ENCODE peak calls at places on chromosome 6, in six cellular contexts. Y, W, I, F, O and E are unnamed samples.

GRCh38 chr6:149701699-149702098 is 16.2 kb downstream of the LATS1 start:
- DNase-seq in W (no peak), I (peak; percentile 79), Y (no peak), F (peak; percentile 47), O (no peak), E (no peak)

GRCh38 chr6:83193747-83194582 is 808 bp downstream of the RWDD2A start:
- DNase-seq in F (peak; percentile 17), W (peak; percentile 70), O (peak; percentile 66), I (peak; percentile 92), Y (peak; percentile 44), E (peak; percentile 22)

GRCh38 chr6:52982680-52983079 is 12.4 kb downstream of the GSTA4 start:
- DNase-seq in W (no peak), Y (no peak), O (no peak), I (no peak), F (no peak), E (no peak)

GRCh38 chr6:20334334-20334733 is 67.3 kb upstream of the E2F3 start:
- DNase-seq in Y (no peak), W (no peak), O (no peak), I (peak; percentile 36), F (no peak), E (no peak)

GRCh38 chr6:168247456-168248147 is 72.0 kb downstream of the DACT2 start:
- DNase-seq in Y (no peak), I (no peak), F (no peak), O (no peak), W (peak; percentile 68), E (no peak)

GRCh38 chr6:35948725-35949124 is 27.8 kb upstream of the SRPK1 start:
- DNase-seq in F (no peak), O (no peak), I (peak; percentile 75), W (no peak), Y (no peak), E (peak; percentile 49)

GRCh38 chr6:7087066-7087465 is 20.7 kb upstream of the RREB1 start:
- DNase-seq in W (no peak), Y (no peak), F (peak; percentile 36), O (no peak), I (peak; percentile 65), E (no peak)

GRCh38 chr6:42928748-42929087 is 562 bp upstream of the CNPY3 start:
- DNase-seq in Y (no peak), W (no peak), F (no peak), O (no peak), I (no peak), E (no peak)

GRCh38 chr6:112036088-112036637 is 17.7 kb upstream of the CCN6 start:
- DNase-seq in I (no peak), Y (no peak), W (no peak), F (no peak), O (no peak), E (no peak)

GRCh38 chr6:157989541-157990289 is 8.1 kb downstream of the SYNJ2 start:
- DNase-seq in Y (peak; percentile 78), F (peak; percentile 69), O (peak; percentile 82), W (peak; percentile 86), I (peak; percentile 38), E (peak; percentile 46)

GRCh38 chr6:163897030-163897429 is 482.5 kb downstream of the QKI start:
- DNase-seq in O (no peak), F (peak; percentile 69), W (no peak), I (no peak), Y (peak; percentile 19), E (peak; percentile 13)

GRCh38 chr6:98924647-98925046 is 23.1 kb downstream of the FBXL4 start:
- DNase-seq in Y (no peak), O (no peak), W (peak; percentile 45), F (no peak), I (no peak), E (no peak)

GRCh38 chr6:48176909-48177308 is 65.9 kb upstream of the PTCHD4 start:
- DNase-seq in O (no peak), I (no peak), Y (no peak), W (no peak), F (no peak), E (no peak)

GRCh38 chr6:166046232-166046631 is 121.4 kb downstream of the TBXT start:
- DNase-seq in O (no peak), I (no peak), F (peak; percentile 95), W (no peak), Y (no peak), E (peak; percentile 86)

GRCh38 chr6:134550604-134551003 is 232.7 kb upstream of the SGK1 start:
- DNase-seq in F (peak; percentile 57), I (peak; percentile 50), W (no peak), O (no peak), Y (no peak), E (peak; percentile 90)

GRCh38 chr6:38572186-38572813 is 67.4 kb downstream of the BTBD9 start:
- DNase-seq in I (no peak), O (no peak), Y (no peak), W (no peak), F (no peak), E (peak; percentile 4)

GRCh38 chr6:140285471-140285870 is 911.0 kb upstream of the CITED2 start:
- DNase-seq in O (no peak), F (no peak), W (no peak), Y (no peak), I (no peak), E (peak; percentile 6)

GRCh38 chr6:137488736-137489409 is 5.3 kb downstream of the OLIG3 start:
- DNase-seq in W (no peak), F (no peak), O (no peak), Y (no peak), I (peak; percentile 86), E (no peak)

GRCh38 chr6:137490961-137491360 is 3.2 kb downstream of the OLIG3 start:
- DNase-seq in I (peak; percentile 52), Y (no peak), F (no peak), O (no peak), W (no peak), E (no peak)

GRCh38 chr6:137489410-137490371 is 4.5 kb downstream of the OLIG3 start:
- DNase-seq in O (no peak), F (peak; percentile 40), Y (no peak), W (no peak), I (peak; percentile 71), E (no peak)

GRCh38 chr6:137491478-137491877 is 2.7 kb downstream of the OLIG3 start:
- DNase-seq in W (no peak), F (no peak), O (no peak), Y (no peak), I (no peak), E (no peak)

GRCh38 chr6:137490506-137490905 is 3.7 kb downstream of the OLIG3 start:
- DNase-seq in O (no peak), F (no peak), I (peak; percentile 27), Y (no peak), W (no peak), E (no peak)
- H3K4me1 ChIP-seq in O (peaks cover 4% of the 10 kb centered on the region), F (no peaks in the 10 kb centered on the region), I (peaks cover 71% of the 10 kb centered on the region), Y (no peaks in the 10 kb centered on the region), W (peaks cover 3% of the 10 kb centered on the region), E (no peaks in the 10 kb centered on the region)

DNA sequence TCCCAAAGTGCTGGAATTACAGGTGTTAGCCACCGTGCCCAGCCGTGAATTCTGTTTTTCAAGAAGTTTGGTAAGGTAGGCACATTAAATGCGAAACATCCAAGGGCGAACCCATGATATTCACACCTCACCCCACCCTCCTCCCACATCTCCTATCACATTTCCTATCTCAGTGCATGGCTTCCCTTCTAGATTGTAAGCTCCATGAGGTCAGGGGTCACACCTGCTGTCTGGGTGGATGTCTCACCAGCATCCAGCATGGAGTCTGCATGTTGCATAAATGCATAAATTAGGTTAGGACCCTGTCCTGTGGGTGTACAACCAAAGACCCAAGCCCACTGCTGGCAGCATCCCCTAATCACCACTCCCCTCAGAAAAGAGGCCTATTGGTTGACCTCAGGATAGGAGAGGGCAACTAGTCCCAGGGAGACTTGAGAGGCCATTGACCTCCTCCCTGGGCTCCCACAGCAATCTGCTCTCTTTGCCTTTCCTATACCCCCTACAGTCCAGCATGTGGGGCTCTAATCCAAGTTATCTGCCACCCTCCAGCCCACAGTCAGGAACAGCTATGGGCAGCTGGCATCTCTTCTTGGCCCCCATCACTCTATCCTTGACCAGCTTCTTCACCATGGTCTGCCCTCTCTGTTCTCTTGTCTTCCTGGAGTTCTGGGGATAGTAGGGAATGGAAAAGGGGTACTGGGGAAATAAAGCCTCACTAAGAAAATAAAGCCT is 4.2 kb downstream of the PRRT1 start:
- DNase-seq in I (no peak), W (no peak), F (no peak), O (no peak), Y (no peak), E (no peak)
- TF ChIP-seq CTCF in I (peak; percentile 15), W (no peak), F (no peak), O (no peak), Y (no peak), E (no peak)

GRCh38 chr6:11604836-11605506 is 67.4 kb downstream of the TMEM170B start:
- DNase-seq in I (no peak), Y (no peak), W (no peak), O (no peak), F (no peak), E (no peak)
- H3K4me1 ChIP-seq in I (no peaks in the 10 kb centered on the region), Y (no peaks in the 10 kb centered on the region), W (peaks cover 7% of the 10 kb centered on the region), O (peaks cover 24% of the 10 kb centered on the region), F (peaks cover 22% of the 10 kb centered on the region), E (no peaks in the 10 kb centered on the region)

GRCh38 chr6:70099732-70100131 is 203.2 kb downstream of the COL9A1 start:
- DNase-seq in Y (no peak), F (no peak), W (no peak), I (no peak), O (no peak), E (no peak)

GRCh38 chr6:70108230-70108629 is 194.7 kb downstream of the COL9A1 start:
- DNase-seq in O (no peak), Y (no peak), I (peak; percentile 57), F (peak; percentile 66), W (no peak), E (peak; percentile 56)

DNA sequence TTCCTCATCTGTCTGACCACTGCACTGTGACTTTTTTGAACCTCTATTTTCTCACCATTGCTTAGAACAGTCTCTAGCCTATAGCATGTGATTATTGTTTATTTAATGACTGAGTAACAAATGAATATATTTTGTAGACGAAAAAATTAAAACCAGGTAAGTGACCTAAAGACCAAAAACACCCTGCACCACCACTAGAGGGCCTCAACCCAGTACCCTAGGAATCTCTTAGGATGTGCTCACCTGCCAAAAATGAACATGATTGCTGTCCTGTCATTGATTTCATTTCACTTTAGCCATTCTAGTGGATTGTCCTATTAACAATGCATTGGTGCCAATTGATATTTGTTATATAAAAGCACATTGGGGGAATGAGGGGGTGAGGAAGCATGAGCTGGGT is 199.1 kb downstream of the COL9A1 start:
- DNase-seq in I (peak; percentile 47), W (no peak), O (no peak), F (no peak), Y (no peak), E (no peak)
- TF ChIP-seq CTCF in I (peak; percentile 68), W (peak; percentile 39), O (no peak), F (peak; percentile 26), Y (no peak), E (peak; percentile 46)

DNA sequence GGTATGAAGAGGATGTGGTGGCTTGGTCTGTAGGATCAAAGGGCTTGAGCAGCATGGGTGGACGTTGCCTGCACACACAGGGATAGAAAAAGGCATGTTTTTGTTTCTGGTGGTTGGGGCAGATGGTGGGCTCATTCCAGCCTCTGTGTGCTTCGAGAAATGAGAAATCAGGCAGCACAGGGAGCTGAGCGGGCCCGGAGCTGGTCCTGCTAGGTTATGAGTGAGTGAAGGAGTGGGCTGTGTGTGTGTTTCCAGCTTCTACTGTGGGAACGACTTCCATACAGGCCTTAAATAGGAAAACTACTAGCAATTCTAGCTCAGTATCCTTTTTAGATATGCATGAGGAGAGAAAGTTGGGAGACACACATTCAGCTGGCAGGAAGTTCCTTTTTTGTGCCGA is 103.7 kb upstream of the MAN1A1 start:
- DNase-seq in W (no peak), O (no peak), I (no peak), Y (no peak), F (no peak), E (no peak)
- H3K4me1 ChIP-seq in W (no peaks in the 10 kb centered on the region), O (no peaks in the 10 kb centered on the region), I (no peaks in the 10 kb centered on the region), Y (no peaks in the 10 kb centered on the region), F (no peaks in the 10 kb centered on the region), E (peaks cover 7% of the 10 kb centered on the region)

GRCh38 chr6:125952764-125953501 is 3.6 kb upstream of the HINT3 start:
- DNase-seq in I (peak; percentile 54), O (no peak), F (no peak), W (peak; percentile 21), Y (no peak), E (no peak)
- TF ChIP-seq CTCF in I (peak; percentile 64), O (no peak), F (no peak), W (no peak), Y (no peak), E (peak; percentile 28)